ENCODE peak calls at places on chromosomes 3 and 15, in four cellular contexts. One of them, this sample, is unnamed.

GRCh38 chr3:38826001-38826400 is 10.0 kb upstream of the SCN10A start:
- DNase-seq in K562: no peak
- DNase-seq in H1: no peak
- DNase-seq in HepG2: no peak
- DNase-seq in this sample: no peak

GRCh38 chr3:111159391-111159790 is 87.8 kb downstream of the NECTIN3 start:
- DNase-seq in HepG2: no peak
- DNase-seq in H1: no peak
- DNase-seq in K562: no peak
- DNase-seq in this sample: no peak

GRCh38 chr15:60507596-60508424 is 28.9 kb upstream of the ICE2 start:
- DNase-seq in K562: peak; percentile 68
- DNase-seq in HepG2: peak; percentile 43
- DNase-seq in H1: no peak
- DNase-seq in this sample: peak; percentile 83

GRCh38 chr3:105385868-105386508 is 19.3 kb downstream of the ALCAM start:
- DNase-seq in H1: no peak
- DNase-seq in K562: no peak
- DNase-seq in HepG2: no peak
- DNase-seq in this sample: no peak

GRCh38 chr15:85800460-85801123 is 5.9 kb upstream of the KLHL25 start:
- DNase-seq in HepG2: peak; percentile 78
- DNase-seq in H1: no peak
- DNase-seq in K562: no peak
- DNase-seq in this sample: no peak

GRCh38 chr3:156187146-156187769 is 66.9 kb downstream of the KCNAB1 start:
- DNase-seq in HepG2: no peak
- DNase-seq in H1: no peak
- DNase-seq in K562: no peak
- DNase-seq in this sample: no peak

GRCh38 chr15:39299506-39300267 is 281.2 kb upstream of the THBS1 start:
- DNase-seq in K562: no peak
- DNase-seq in HepG2: no peak
- DNase-seq in H1: no peak
- DNase-seq in this sample: no peak

GRCh38 chr3:186538779-186539178 is 5.4 kb downstream of the CRYGS start:
- DNase-seq in K562: no peak
- DNase-seq in H1: no peak
- DNase-seq in HepG2: no peak
- DNase-seq in this sample: peak; percentile 59

GRCh38 chr3:22685598-22685997 is 517.5 kb upstream of the UBE2E2 start:
- DNase-seq in H1: no peak
- DNase-seq in K562: no peak
- DNase-seq in HepG2: peak; percentile 4
- DNase-seq in this sample: no peak

GRCh38 chr3:177131927-177132636 is 65.2 kb downstream of the TBL1XR1 start:
- DNase-seq in K562: no peak
- DNase-seq in H1: no peak
- DNase-seq in HepG2: no peak
- DNase-seq in this sample: no peak

GRCh38 chr3:150911780-150912179 is 6.5 kb upstream of the MINDY4B start:
- DNase-seq in K562: no peak
- DNase-seq in HepG2: no peak
- DNase-seq in H1: no peak
- DNase-seq in this sample: no peak

GRCh38 chr3:134084230-134084950 is 54.7 kb upstream of the SLCO2A1 start:
- DNase-seq in K562: no peak
- DNase-seq in H1: no peak
- DNase-seq in HepG2: no peak
- DNase-seq in this sample: no peak

GRCh38 chr3:95172549-95172948 is 1109.7 kb downstream of the NSUN3 start:
- DNase-seq in K562: no peak
- DNase-seq in H1: no peak
- DNase-seq in HepG2: no peak
- DNase-seq in this sample: no peak

GRCh38 chr3:168989396-168989795 is 674.1 kb downstream of the MECOM start:
- DNase-seq in K562: no peak
- DNase-seq in HepG2: no peak
- DNase-seq in H1: no peak
- DNase-seq in this sample: no peak

GRCh38 chr3:514206-514605 is 317.6 kb downstream of the CHL1 start:
- DNase-seq in HepG2: no peak
- DNase-seq in H1: no peak
- DNase-seq in K562: no peak
- DNase-seq in this sample: no peak

GRCh38 chr3:139441656-139442055 is 34.7 kb downstream of the RBP2 start:
- DNase-seq in H1: no peak
- DNase-seq in HepG2: no peak
- DNase-seq in K562: no peak
- DNase-seq in this sample: no peak

GRCh38 chr3:178663572-178663971 is 127.3 kb downstream of the KCNMB2 start:
- DNase-seq in H1: no peak
- DNase-seq in HepG2: no peak
- DNase-seq in K562: no peak
- DNase-seq in this sample: no peak

GRCh38 chr15:70526221-70526973 is 237.0 kb downstream of the UACA start:
- DNase-seq in K562: no peak
- DNase-seq in H1: no peak
- DNase-seq in HepG2: no peak
- DNase-seq in this sample: no peak

GRCh38 chr3:3560566-3561336 is 238.5 kb upstream of the LRRN1 start:
- DNase-seq in K562: no peak
- DNase-seq in H1: no peak
- DNase-seq in HepG2: no peak
- DNase-seq in this sample: no peak

GRCh38 chr3:134373942-134374790 is at the start of gene AMOTL2:
- DNase-seq in K562: peak; percentile 31
- DNase-seq in HepG2: peak; percentile 89
- DNase-seq in H1: peak; percentile 87
- DNase-seq in this sample: no peak

GRCh38 chr3:8891328-8891727 is 71.9 kb downstream of the RAD18 start:
- DNase-seq in H1: no peak
- DNase-seq in HepG2: no peak
- DNase-seq in K562: no peak
- DNase-seq in this sample: no peak

GRCh38 chr15:25674948-25675347 is 188.2 kb downstream of the ATP10A start:
- DNase-seq in HepG2: no peak
- DNase-seq in K562: no peak
- DNase-seq in H1: no peak
- DNase-seq in this sample: no peak

GRCh38 chr3:193207290-193207689 is 33.7 kb upstream of the PLAAT1 start:
- DNase-seq in H1: no peak
- DNase-seq in HepG2: no peak
- DNase-seq in K562: no peak
- DNase-seq in this sample: no peak

GRCh38 chr3:62186967-62187366 is 186.4 kb downstream of the FEZF2 start:
- DNase-seq in K562: peak; percentile 8
- DNase-seq in H1: no peak
- DNase-seq in HepG2: peak; percentile 7
- DNase-seq in this sample: no peak

GRCh38 chr3:129001101-129001816 is at the start of gene EFCC1:
- DNase-seq in H1: no peak
- DNase-seq in HepG2: no peak
- DNase-seq in K562: no peak
- DNase-seq in this sample: no peak

GRCh38 chr3:31105011-31105410 is 210.6 kb upstream of the GADL1 start:
- DNase-seq in HepG2: no peak
- DNase-seq in H1: no peak
- DNase-seq in K562: no peak
- DNase-seq in this sample: no peak

GRCh38 chr3:42262525-42262924 is 3.5 kb downstream of the CCK start:
- DNase-seq in HepG2: no peak
- DNase-seq in H1: no peak
- DNase-seq in K562: no peak
- DNase-seq in this sample: no peak

GRCh38 chr15:63945005-63945788 is 101.1 kb downstream of the DAPK2 start:
- DNase-seq in H1: no peak
- DNase-seq in HepG2: peak; percentile 48
- DNase-seq in K562: peak; percentile 85
- DNase-seq in this sample: no peak

GRCh38 chr3:44104668-44105321 is 136.9 kb upstream of the TOPAZ1 start:
- DNase-seq in K562: peak; percentile 14
- DNase-seq in HepG2: no peak
- DNase-seq in H1: no peak
- DNase-seq in this sample: peak; percentile 81

GRCh38 chr3:151491525-151491924 is 30.7 kb upstream of the IGSF10 start:
- DNase-seq in K562: no peak
- DNase-seq in H1: no peak
- DNase-seq in HepG2: no peak
- DNase-seq in this sample: no peak

GRCh38 chr3:133152056-133152455 is 113.9 kb downstream of the TMEM108 start:
- DNase-seq in HepG2: no peak
- DNase-seq in H1: no peak
- DNase-seq in K562: no peak
- DNase-seq in this sample: no peak

GRCh38 chr3:152669560-152669959 is 165.4 kb upstream of the P2RY1 start:
- DNase-seq in H1: no peak
- DNase-seq in K562: no peak
- DNase-seq in HepG2: no peak
- DNase-seq in this sample: no peak

GRCh38 chr3:198107840-198108734 is 148.1 kb downstream of the LMLN start:
- DNase-seq in HepG2: no peak
- DNase-seq in H1: no peak
- DNase-seq in K562: peak; percentile 91
- DNase-seq in this sample: no peak

GRCh38 chr3:198109883-198110282 is 149.9 kb downstream of the LMLN start:
- DNase-seq in H1: no peak
- DNase-seq in K562: peak; percentile 31
- DNase-seq in HepG2: no peak
- DNase-seq in this sample: no peak

GRCh38 chr3:198108756-198109155 is 148.7 kb downstream of the LMLN start:
- DNase-seq in HepG2: no peak
- DNase-seq in H1: no peak
- DNase-seq in K562: no peak
- DNase-seq in this sample: no peak

GRCh38 chr3:198112031-198112430 is 152.0 kb downstream of the LMLN start:
- DNase-seq in K562: no peak
- DNase-seq in HepG2: no peak
- DNase-seq in H1: no peak
- DNase-seq in this sample: no peak

GRCh38 chr3:198113219-198114053 is 153.4 kb downstream of the LMLN start:
- DNase-seq in K562: no peak
- DNase-seq in HepG2: no peak
- DNase-seq in H1: no peak
- DNase-seq in this sample: no peak
- TF ChIP-seq EZH2 in K562: no peak
- TF ChIP-seq EZH2 in HepG2: no peak
- TF ChIP-seq EZH2 in H1: peak; percentile 94
- TF ChIP-seq EZH2 in this sample: peak; percentile 80

GRCh38 chr3:13145131-13145825 is 72.0 kb upstream of the IQSEC1 start:
- DNase-seq in K562: peak; percentile 56
- DNase-seq in H1: no peak
- DNase-seq in HepG2: peak; percentile 10
- DNase-seq in this sample: no peak
- TF ChIP-seq BRCA1 in K562: no peak
- TF ChIP-seq BRCA1 in H1: no peak
- TF ChIP-seq BRCA1 in HepG2: no peak
- TF ChIP-seq BRCA1 in this sample: no peak

DNA sequence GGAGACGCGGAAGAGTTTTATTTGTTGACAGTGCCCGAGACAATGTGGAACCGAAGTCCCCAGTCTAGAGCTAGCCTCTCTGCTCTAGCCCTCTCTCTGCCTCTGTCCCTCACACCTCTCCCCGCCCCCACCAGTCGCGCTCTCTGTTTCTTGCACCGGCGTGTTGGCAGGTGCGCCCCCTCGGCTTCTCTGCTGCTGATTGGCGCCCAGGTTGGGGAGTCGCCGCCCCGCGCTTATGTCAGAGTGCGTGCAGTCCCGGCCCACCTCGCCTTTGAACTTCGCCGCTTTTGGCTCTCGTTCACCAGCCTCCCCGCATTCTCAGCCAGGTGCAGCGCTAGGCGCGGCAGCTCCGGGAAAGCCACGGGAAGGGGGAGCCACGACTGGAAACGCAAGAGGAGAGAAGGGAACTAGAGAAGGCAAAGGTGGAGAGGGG is at the start of gene SOX14:
- DNase-seq in H1: peak; percentile 89
- DNase-seq in K562: no peak
- DNase-seq in HepG2: peak; percentile 10
- DNase-seq in this sample: no peak
- TF ChIP-seq EZH2 in H1: no peak
- TF ChIP-seq EZH2 in K562: no peak
- TF ChIP-seq EZH2 in HepG2: no peak
- TF ChIP-seq EZH2 in this sample: no peak

GRCh38 chr3:171807806-171808205 is 2.5 kb downstream of the PLD1 start:
- DNase-seq in H1: no peak
- DNase-seq in HepG2: peak; percentile 50
- DNase-seq in K562: no peak
- DNase-seq in this sample: no peak

GRCh38 chr3:171805687-171806086 is 4.6 kb downstream of the PLD1 start:
- DNase-seq in K562: no peak
- DNase-seq in HepG2: no peak
- DNase-seq in H1: no peak
- DNase-seq in this sample: no peak

GRCh38 chr3:171807129-171807675 is 3.1 kb downstream of the PLD1 start:
- DNase-seq in K562: no peak
- DNase-seq in H1: no peak
- DNase-seq in HepG2: no peak
- DNase-seq in this sample: no peak

GRCh38 chr3:171804618-171805389 is 5.5 kb downstream of the PLD1 start:
- DNase-seq in K562: peak; percentile 31
- DNase-seq in H1: no peak
- DNase-seq in HepG2: no peak
- DNase-seq in this sample: no peak

DNA sequence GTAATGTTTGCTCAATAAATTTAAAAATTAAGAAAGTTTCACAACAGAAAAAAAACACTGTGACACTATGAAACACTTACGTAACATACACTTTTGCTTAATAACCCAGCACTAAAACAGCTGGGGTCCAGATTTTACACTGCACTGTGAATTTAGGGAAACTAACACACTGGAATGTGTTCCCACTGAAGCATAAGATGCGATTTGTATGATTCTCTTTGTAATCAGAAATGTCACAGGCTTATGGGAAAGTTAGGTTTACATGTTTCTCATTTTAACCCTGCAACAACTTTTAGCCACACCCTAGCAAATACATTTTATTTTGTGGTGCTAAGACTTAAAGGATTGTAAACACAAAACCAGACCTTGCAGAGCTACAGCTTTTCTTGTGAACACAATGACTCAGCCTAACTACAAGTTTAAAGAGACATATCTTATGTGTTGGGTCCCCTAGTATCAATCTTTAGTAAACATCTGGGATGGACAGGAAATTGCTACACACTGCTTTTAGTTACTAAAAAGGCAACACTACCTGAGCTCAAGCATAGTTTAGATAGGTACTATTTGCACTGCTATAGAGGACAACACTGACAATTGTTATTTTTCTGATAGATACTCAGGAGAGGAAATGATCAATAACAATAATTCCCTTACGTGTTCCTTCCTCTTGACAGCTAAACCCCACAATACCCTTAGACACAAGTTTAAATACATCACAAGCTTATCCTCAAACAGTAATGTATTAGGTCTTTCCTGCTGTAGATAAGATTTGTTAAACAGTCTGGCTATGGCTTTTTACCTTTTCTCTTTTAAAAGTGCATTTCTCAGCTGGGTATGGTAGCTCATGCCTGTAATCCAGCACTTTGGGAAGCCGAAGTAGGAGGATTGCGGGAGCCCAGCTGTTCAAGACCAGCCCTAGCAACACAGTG is 3.8 kb downstream of the PLD1 start:
- DNase-seq in K562: peak; percentile 77
- DNase-seq in HepG2: peak; percentile 95
- DNase-seq in H1: no peak
- DNase-seq in this sample: no peak
- TF ChIP-seq BRCA1 in K562: no peak
- TF ChIP-seq BRCA1 in HepG2: no peak
- TF ChIP-seq BRCA1 in H1: no peak
- TF ChIP-seq BRCA1 in this sample: no peak

This sample was measured in GM12878.